ENCODE peak calls at places on chromosomes 7 and 10, in ten cellular contexts. One of them, this sample, is unnamed.

GRCh38 chr10:114822771-114823463 is 1.3 kb downstream of the FHIP2A start:
- DNase-seq in MV-4-11: no peak
- DNase-seq in WTC11: no peak
- DNase-seq in effector memory CD8-positive, alpha-beta T cell: no peak
- DNase-seq in A172: peak
- DNase-seq in nucleus accumbens: no peak
- DNase-seq in SW480: peak
- DNase-seq in NCI-H1105: no peak
- DNase-seq in non-pigmented ciliary epithelial cell: no peak
- DNase-seq in NCI-H774: no peak
- DNase-seq in this sample: peak

GRCh38 chr10:2936816-2937215 is 130.5 kb upstream of the PFKP start:
- DNase-seq in MV-4-11: no peak
- DNase-seq in WTC11: no peak
- DNase-seq in effector memory CD8-positive, alpha-beta T cell: no peak
- DNase-seq in A172: no peak
- DNase-seq in nucleus accumbens: no peak
- DNase-seq in SW480: no peak
- DNase-seq in NCI-H1105: no peak
- DNase-seq in non-pigmented ciliary epithelial cell: no peak
- DNase-seq in NCI-H774: no peak
- DNase-seq in this sample: no peak

GRCh38 chr7:24665564-24666294 is 91.5 kb downstream of the GSDME start:
- DNase-seq in MV-4-11: peak
- DNase-seq in WTC11: peak
- DNase-seq in effector memory CD8-positive, alpha-beta T cell: peak
- DNase-seq in A172: peak
- DNase-seq in nucleus accumbens: no peak
- DNase-seq in SW480: peak
- DNase-seq in NCI-H1105: peak
- DNase-seq in non-pigmented ciliary epithelial cell: no peak
- DNase-seq in NCI-H774: peak
- DNase-seq in this sample: peak

GRCh38 chr10:5666324-5667220 is at the start of gene ASB13:
- DNase-seq in MV-4-11: peak
- DNase-seq in WTC11: peak
- DNase-seq in effector memory CD8-positive, alpha-beta T cell: no peak
- DNase-seq in A172: peak
- DNase-seq in nucleus accumbens: peak
- DNase-seq in SW480: peak
- DNase-seq in NCI-H1105: no peak
- DNase-seq in non-pigmented ciliary epithelial cell: no peak
- DNase-seq in NCI-H774: peak
- DNase-seq in this sample: peak

GRCh38 chr7:25858562-25859411 is 293.2 kb upstream of the NFE2L3 start:
- DNase-seq in MV-4-11: no peak
- DNase-seq in WTC11: peak
- DNase-seq in effector memory CD8-positive, alpha-beta T cell: no peak
- DNase-seq in A172: no peak
- DNase-seq in nucleus accumbens: no peak
- DNase-seq in SW480: no peak
- DNase-seq in NCI-H1105: no peak
- DNase-seq in non-pigmented ciliary epithelial cell: no peak
- DNase-seq in NCI-H774: no peak
- DNase-seq in this sample: no peak

GRCh38 chr7:121433775-121434174 is 37.7 kb upstream of the FAM3C start:
- DNase-seq in MV-4-11: no peak
- DNase-seq in WTC11: no peak
- DNase-seq in effector memory CD8-positive, alpha-beta T cell: no peak
- DNase-seq in A172: no peak
- DNase-seq in nucleus accumbens: no peak
- DNase-seq in SW480: no peak
- DNase-seq in NCI-H1105: no peak
- DNase-seq in non-pigmented ciliary epithelial cell: no peak
- DNase-seq in NCI-H774: no peak
- DNase-seq in this sample: no peak

GRCh38 chr7:30412810-30413504 is 65.6 kb downstream of the NOD1 start:
- DNase-seq in MV-4-11: peak
- DNase-seq in WTC11: no peak
- DNase-seq in effector memory CD8-positive, alpha-beta T cell: peak
- DNase-seq in A172: peak
- DNase-seq in nucleus accumbens: no peak
- DNase-seq in SW480: peak
- DNase-seq in NCI-H1105: peak
- DNase-seq in non-pigmented ciliary epithelial cell: peak
- DNase-seq in NCI-H774: no peak
- DNase-seq in this sample: peak

GRCh38 chr10:33252794-33253203 is 81.7 kb downstream of the NRP1 start:
- DNase-seq in MV-4-11: peak
- DNase-seq in WTC11: no peak
- DNase-seq in effector memory CD8-positive, alpha-beta T cell: no peak
- DNase-seq in A172: peak
- DNase-seq in nucleus accumbens: no peak
- DNase-seq in SW480: no peak
- DNase-seq in NCI-H1105: no peak
- DNase-seq in non-pigmented ciliary epithelial cell: peak
- DNase-seq in NCI-H774: no peak
- DNase-seq in this sample: peak

GRCh38 chr7:18109762-18110161 is 82.1 kb upstream of the PRPS1L1 start:
- DNase-seq in MV-4-11: no peak
- DNase-seq in WTC11: no peak
- DNase-seq in effector memory CD8-positive, alpha-beta T cell: no peak
- DNase-seq in A172: peak
- DNase-seq in nucleus accumbens: no peak
- DNase-seq in SW480: no peak
- DNase-seq in NCI-H1105: no peak
- DNase-seq in non-pigmented ciliary epithelial cell: no peak
- DNase-seq in NCI-H774: no peak
- DNase-seq in this sample: peak

GRCh38 chr7:72805526-72806494 is 22.2 kb downstream of the TYW1B start:
- DNase-seq in MV-4-11: peak
- DNase-seq in WTC11: no peak
- DNase-seq in effector memory CD8-positive, alpha-beta T cell: no peak
- DNase-seq in A172: peak
- DNase-seq in nucleus accumbens: peak
- DNase-seq in SW480: no peak
- DNase-seq in NCI-H1105: no peak
- DNase-seq in non-pigmented ciliary epithelial cell: peak
- DNase-seq in NCI-H774: no peak
- DNase-seq in this sample: peak

GRCh38 chr7:35446091-35446490 is 192.2 kb upstream of the TBX20 start:
- DNase-seq in MV-4-11: no peak
- DNase-seq in WTC11: no peak
- DNase-seq in effector memory CD8-positive, alpha-beta T cell: no peak
- DNase-seq in A172: no peak
- DNase-seq in nucleus accumbens: no peak
- DNase-seq in SW480: no peak
- DNase-seq in NCI-H1105: no peak
- DNase-seq in non-pigmented ciliary epithelial cell: no peak
- DNase-seq in NCI-H774: no peak
- DNase-seq in this sample: no peak

GRCh38 chr7:118870187-118870586 is 645.7 kb downstream of the ANKRD7 start:
- DNase-seq in MV-4-11: peak
- DNase-seq in WTC11: no peak
- DNase-seq in effector memory CD8-positive, alpha-beta T cell: no peak
- DNase-seq in A172: peak
- DNase-seq in nucleus accumbens: no peak
- DNase-seq in SW480: no peak
- DNase-seq in NCI-H1105: no peak
- DNase-seq in non-pigmented ciliary epithelial cell: no peak
- DNase-seq in NCI-H774: no peak
- DNase-seq in this sample: no peak

GRCh38 chr10:27695704-27696103 is 49.9 kb downstream of the MKX start:
- DNase-seq in MV-4-11: no peak
- DNase-seq in WTC11: no peak
- DNase-seq in effector memory CD8-positive, alpha-beta T cell: no peak
- DNase-seq in A172: no peak
- DNase-seq in nucleus accumbens: no peak
- DNase-seq in SW480: no peak
- DNase-seq in NCI-H1105: no peak
- DNase-seq in non-pigmented ciliary epithelial cell: no peak
- DNase-seq in NCI-H774: no peak
- DNase-seq in this sample: no peak

GRCh38 chr7:151012921-151013347 is 11.4 kb downstream of the ATG9B start:
- DNase-seq in MV-4-11: no peak
- DNase-seq in WTC11: peak
- DNase-seq in effector memory CD8-positive, alpha-beta T cell: no peak
- DNase-seq in A172: no peak
- DNase-seq in nucleus accumbens: no peak
- DNase-seq in SW480: no peak
- DNase-seq in NCI-H1105: peak
- DNase-seq in non-pigmented ciliary epithelial cell: no peak
- DNase-seq in NCI-H774: no peak
- DNase-seq in this sample: peak

GRCh38 chr10:49393757-49394156 is 2.1 kb downstream of the DRGX start:
- DNase-seq in MV-4-11: no peak
- DNase-seq in WTC11: peak
- DNase-seq in effector memory CD8-positive, alpha-beta T cell: no peak
- DNase-seq in A172: no peak
- DNase-seq in nucleus accumbens: no peak
- DNase-seq in SW480: no peak
- DNase-seq in NCI-H1105: no peak
- DNase-seq in non-pigmented ciliary epithelial cell: no peak
- DNase-seq in NCI-H774: no peak
- DNase-seq in this sample: no peak

GRCh38 chr10:11443468-11444147 is 167.8 kb downstream of the USP6NL start:
- DNase-seq in MV-4-11: no peak
- DNase-seq in WTC11: no peak
- DNase-seq in effector memory CD8-positive, alpha-beta T cell: no peak
- DNase-seq in A172: no peak
- DNase-seq in nucleus accumbens: no peak
- DNase-seq in SW480: no peak
- DNase-seq in NCI-H1105: no peak
- DNase-seq in non-pigmented ciliary epithelial cell: no peak
- DNase-seq in NCI-H774: no peak
- DNase-seq in this sample: no peak

GRCh38 chr7:25093268-25093802 is 31.7 kb downstream of the CYCS start:
- DNase-seq in MV-4-11: peak
- DNase-seq in WTC11: peak
- DNase-seq in effector memory CD8-positive, alpha-beta T cell: peak
- DNase-seq in A172: peak
- DNase-seq in nucleus accumbens: peak
- DNase-seq in SW480: peak
- DNase-seq in NCI-H1105: peak
- DNase-seq in non-pigmented ciliary epithelial cell: peak
- DNase-seq in NCI-H774: peak
- DNase-seq in this sample: peak

GRCh38 chr10:132538031-132538789 is 623 bp downstream of the INPP5A start:
- DNase-seq in MV-4-11: no peak
- DNase-seq in WTC11: peak
- DNase-seq in effector memory CD8-positive, alpha-beta T cell: no peak
- DNase-seq in A172: no peak
- DNase-seq in nucleus accumbens: no peak
- DNase-seq in SW480: no peak
- DNase-seq in NCI-H1105: no peak
- DNase-seq in non-pigmented ciliary epithelial cell: no peak
- DNase-seq in NCI-H774: no peak
- DNase-seq in this sample: no peak

GRCh38 chr10:116721991-116722392 is 20.4 kb downstream of the HSPA12A start:
- DNase-seq in MV-4-11: no peak
- DNase-seq in WTC11: no peak
- DNase-seq in effector memory CD8-positive, alpha-beta T cell: no peak
- DNase-seq in A172: peak
- DNase-seq in nucleus accumbens: no peak
- DNase-seq in SW480: no peak
- DNase-seq in NCI-H1105: no peak
- DNase-seq in non-pigmented ciliary epithelial cell: no peak
- DNase-seq in NCI-H774: no peak
- DNase-seq in this sample: no peak

GRCh38 chr7:12769464-12769863 is 82.0 kb downstream of the ARL4A start:
- DNase-seq in MV-4-11: no peak
- DNase-seq in WTC11: no peak
- DNase-seq in effector memory CD8-positive, alpha-beta T cell: no peak
- DNase-seq in A172: no peak
- DNase-seq in nucleus accumbens: no peak
- DNase-seq in SW480: no peak
- DNase-seq in NCI-H1105: no peak
- DNase-seq in non-pigmented ciliary epithelial cell: no peak
- DNase-seq in NCI-H774: no peak
- DNase-seq in this sample: no peak

GRCh38 chr7:148572067-148572522 is 18.5 kb upstream of the C7orf33 start:
- DNase-seq in MV-4-11: no peak
- DNase-seq in WTC11: no peak
- DNase-seq in effector memory CD8-positive, alpha-beta T cell: no peak
- DNase-seq in A172: no peak
- DNase-seq in nucleus accumbens: no peak
- DNase-seq in SW480: no peak
- DNase-seq in NCI-H1105: no peak
- DNase-seq in non-pigmented ciliary epithelial cell: no peak
- DNase-seq in NCI-H774: no peak
- DNase-seq in this sample: no peak

GRCh38 chr10:131885391-131886165 is 15.2 kb upstream of the PPP2R2D start:
- DNase-seq in MV-4-11: peak
- DNase-seq in WTC11: peak
- DNase-seq in effector memory CD8-positive, alpha-beta T cell: peak
- DNase-seq in A172: peak
- DNase-seq in nucleus accumbens: peak
- DNase-seq in SW480: peak
- DNase-seq in NCI-H1105: peak
- DNase-seq in non-pigmented ciliary epithelial cell: no peak
- DNase-seq in NCI-H774: no peak
- DNase-seq in this sample: peak

GRCh38 chr10:101042667-101043355 is 11.8 kb downstream of the SFXN3 start:
- DNase-seq in MV-4-11: peak
- DNase-seq in WTC11: peak
- DNase-seq in effector memory CD8-positive, alpha-beta T cell: peak
- DNase-seq in A172: peak
- DNase-seq in nucleus accumbens: peak
- DNase-seq in SW480: peak
- DNase-seq in NCI-H1105: peak
- DNase-seq in non-pigmented ciliary epithelial cell: peak
- DNase-seq in NCI-H774: peak
- DNase-seq in this sample: peak

GRCh38 chr10:121378402-121378801 is 219.8 kb downstream of the FGFR2 start:
- DNase-seq in MV-4-11: no peak
- DNase-seq in WTC11: no peak
- DNase-seq in effector memory CD8-positive, alpha-beta T cell: no peak
- DNase-seq in A172: no peak
- DNase-seq in nucleus accumbens: no peak
- DNase-seq in SW480: no peak
- DNase-seq in NCI-H1105: no peak
- DNase-seq in non-pigmented ciliary epithelial cell: no peak
- DNase-seq in NCI-H774: no peak
- DNase-seq in this sample: no peak

GRCh38 chr7:150648358-150649083 is 16.3 kb upstream of the GIMAP6 start:
- DNase-seq in MV-4-11: no peak
- DNase-seq in WTC11: no peak
- DNase-seq in effector memory CD8-positive, alpha-beta T cell: no peak
- DNase-seq in A172: no peak
- DNase-seq in nucleus accumbens: no peak
- DNase-seq in SW480: no peak
- DNase-seq in NCI-H1105: no peak
- DNase-seq in non-pigmented ciliary epithelial cell: no peak
- DNase-seq in NCI-H774: no peak
- DNase-seq in this sample: no peak

GRCh38 chr7:17142831-17143541 is 155.5 kb upstream of the AHR start:
- DNase-seq in MV-4-11: peak
- DNase-seq in WTC11: no peak
- DNase-seq in effector memory CD8-positive, alpha-beta T cell: no peak
- DNase-seq in A172: no peak
- DNase-seq in nucleus accumbens: no peak
- DNase-seq in SW480: peak
- DNase-seq in NCI-H1105: no peak
- DNase-seq in non-pigmented ciliary epithelial cell: no peak
- DNase-seq in NCI-H774: no peak
- DNase-seq in this sample: peak

GRCh38 chr10:120262857-120263547 is 194.0 kb upstream of the PLPP4 start:
- DNase-seq in MV-4-11: no peak
- DNase-seq in WTC11: no peak
- DNase-seq in effector memory CD8-positive, alpha-beta T cell: no peak
- DNase-seq in A172: no peak
- DNase-seq in nucleus accumbens: no peak
- DNase-seq in SW480: no peak
- DNase-seq in NCI-H1105: no peak
- DNase-seq in non-pigmented ciliary epithelial cell: peak
- DNase-seq in NCI-H774: no peak
- DNase-seq in this sample: peak

GRCh38 chr7:28410628-28411578 is 1.4 kb upstream of the CREB5 start:
- DNase-seq in MV-4-11: peak
- DNase-seq in WTC11: peak
- DNase-seq in effector memory CD8-positive, alpha-beta T cell: no peak
- DNase-seq in A172: no peak
- DNase-seq in nucleus accumbens: peak
- DNase-seq in SW480: peak
- DNase-seq in NCI-H1105: peak
- DNase-seq in non-pigmented ciliary epithelial cell: no peak
- DNase-seq in NCI-H774: no peak
- DNase-seq in this sample: peak